ENCODE peak calls at places on chromosomes 7 and 10, in four cellular contexts. One of them, this sample, is unnamed.

GRCh38 chr7:83947260-83947659 is 247.3 kb downstream of the SEMA3A start:
- DNase-seq in MM.1S: no peak
- DNase-seq in GM12878: no peak
- DNase-seq in endothelial cell of umbilical vein: no peak
- DNase-seq in this sample: no peak

GRCh38 chr10:46033602-46034011 is 3.2 kb upstream of the NCOA4 start:
- DNase-seq in MM.1S: no peak
- DNase-seq in GM12878: no peak
- DNase-seq in endothelial cell of umbilical vein: peak; percentile 79
- DNase-seq in this sample: peak; percentile 95

GRCh38 chr10:33368086-33368485 is 33.6 kb upstream of the NRP1 start:
- DNase-seq in MM.1S: no peak
- DNase-seq in GM12878: no peak
- DNase-seq in endothelial cell of umbilical vein: no peak
- DNase-seq in this sample: no peak

GRCh38 chr10:113300628-113301027 is 252.2 kb upstream of the HABP2 start:
- DNase-seq in MM.1S: no peak
- DNase-seq in GM12878: peak; percentile 25
- DNase-seq in endothelial cell of umbilical vein: no peak
- DNase-seq in this sample: no peak

GRCh38 chr10:110637558-110638053 is 6.5 kb upstream of the RBM20 start:
- DNase-seq in MM.1S: no peak
- DNase-seq in GM12878: no peak
- DNase-seq in endothelial cell of umbilical vein: no peak
- DNase-seq in this sample: no peak

GRCh38 chr10:45001382-45002148 is 842 bp downstream of the ZNF22 start:
- DNase-seq in MM.1S: peak; percentile 75
- DNase-seq in GM12878: peak; percentile 44
- DNase-seq in endothelial cell of umbilical vein: peak; percentile 94
- DNase-seq in this sample: peak; percentile 94

GRCh38 chr7:92421676-92422435 is 25.4 kb upstream of the GATAD1 start:
- DNase-seq in MM.1S: peak; percentile 31
- DNase-seq in GM12878: no peak
- DNase-seq in endothelial cell of umbilical vein: no peak
- DNase-seq in this sample: no peak

GRCh38 chr7:100694196-100694745 is at the start of gene GIGYF1:
- DNase-seq in MM.1S: peak; percentile 57
- DNase-seq in GM12878: no peak
- DNase-seq in endothelial cell of umbilical vein: peak; percentile 35
- DNase-seq in this sample: peak; percentile 99

GRCh38 chr10:106535304-106535964 is 629.1 kb downstream of the SORCS1 start:
- DNase-seq in MM.1S: no peak
- DNase-seq in GM12878: no peak
- DNase-seq in endothelial cell of umbilical vein: no peak
- DNase-seq in this sample: no peak

GRCh38 chr10:76577455-76577854 is 1060.2 kb downstream of the KCNMA1 start:
- DNase-seq in MM.1S: no peak
- DNase-seq in GM12878: no peak
- DNase-seq in endothelial cell of umbilical vein: no peak
- DNase-seq in this sample: no peak

GRCh38 chr10:71921319-71922027 is 42.7 kb upstream of the CHST3 start:
- DNase-seq in MM.1S: no peak
- DNase-seq in GM12878: no peak
- DNase-seq in endothelial cell of umbilical vein: no peak
- DNase-seq in this sample: no peak

GRCh38 chr10:52883996-52884871 is 111.7 kb upstream of the MBL2 start:
- DNase-seq in MM.1S: peak; percentile 71
- DNase-seq in GM12878: peak; percentile 25
- DNase-seq in endothelial cell of umbilical vein: peak; percentile 67
- DNase-seq in this sample: peak; percentile 87

GRCh38 chr7:105897999-105898398 is 21.6 kb upstream of the ATXN7L1 start:
- DNase-seq in MM.1S: no peak
- DNase-seq in GM12878: no peak
- DNase-seq in endothelial cell of umbilical vein: no peak
- DNase-seq in this sample: no peak
- H3K79me2 ChIP-seq in MM.1S: no peaks in the 10 kb centered on the region
- H3K79me2 ChIP-seq in GM12878: no peaks in the 10 kb centered on the region
- H3K79me2 ChIP-seq in endothelial cell of umbilical vein: no peaks in the 10 kb centered on the region
- H3K79me2 ChIP-seq in this sample: no peaks in the 10 kb centered on the region

GRCh38 chr7:94059747-94060146 is 55.6 kb upstream of the BET1 start:
- DNase-seq in MM.1S: no peak
- DNase-seq in GM12878: peak; percentile 33
- DNase-seq in endothelial cell of umbilical vein: no peak
- DNase-seq in this sample: no peak
- H2AFZ ChIP-seq in MM.1S: no peak overlapping the region
- H2AFZ ChIP-seq in GM12878: no peak overlapping the region
- H2AFZ ChIP-seq in endothelial cell of umbilical vein: no peak overlapping the region
- H2AFZ ChIP-seq in this sample: peak overlapping the region; percentile 52

DNA sequence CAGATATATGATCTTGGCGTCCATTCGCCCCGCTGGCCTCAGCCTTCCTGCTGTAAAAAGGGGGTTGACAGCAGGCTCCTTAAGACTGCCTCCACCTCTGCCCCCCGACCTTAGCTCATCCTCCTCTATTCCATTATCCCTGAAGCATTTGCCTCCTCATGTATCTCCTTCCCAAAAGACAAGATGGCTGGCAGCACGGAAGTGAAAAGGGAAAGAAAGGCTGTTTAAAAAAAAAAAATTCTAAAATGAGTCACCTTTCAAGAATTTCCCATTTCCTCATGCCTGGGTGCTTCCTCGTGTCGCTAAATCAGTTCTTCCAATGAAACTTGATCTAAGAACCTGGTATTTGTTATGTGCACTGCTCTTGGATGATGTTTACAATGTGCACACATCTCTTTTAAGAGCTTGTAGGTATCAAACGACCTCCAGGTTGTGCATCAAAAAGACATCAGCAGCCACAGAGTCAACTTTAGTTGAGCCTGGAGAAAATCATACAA is 1.7 kb downstream of the SCRN1 start:
- DNase-seq in MM.1S: no peak
- DNase-seq in GM12878: no peak
- DNase-seq in endothelial cell of umbilical vein: peak; percentile 71
- DNase-seq in this sample: peak; percentile 94
- H3K4me3 ChIP-seq in MM.1S: no peak overlapping the region
- H3K4me3 ChIP-seq in GM12878: peak overlapping the region; percentile 85
- H3K4me3 ChIP-seq in endothelial cell of umbilical vein: peak overlapping the region; percentile 65
- H3K4me3 ChIP-seq in this sample: peak overlapping the region; percentile 90

GRCh38 chr10:69337312-69338132 is 59.2 kb downstream of the HK1 start:
- DNase-seq in MM.1S: no peak
- DNase-seq in GM12878: no peak
- DNase-seq in endothelial cell of umbilical vein: peak; percentile 34
- DNase-seq in this sample: peak; percentile 73
- H3K79me2 ChIP-seq in MM.1S: no peaks in the 10 kb centered on the region
- H3K79me2 ChIP-seq in GM12878: peaks cover 59% of the 10 kb centered on the region
- H3K79me2 ChIP-seq in endothelial cell of umbilical vein: peaks cover 84% of the 10 kb centered on the region
- H3K79me2 ChIP-seq in this sample: peaks cover 99% of the 10 kb centered on the region

GRCh38 chr7:94366163-94366562 is 28.5 kb upstream of the COL1A2 start:
- DNase-seq in MM.1S: no peak
- DNase-seq in GM12878: no peak
- DNase-seq in endothelial cell of umbilical vein: no peak
- DNase-seq in this sample: no peak
- H2AFZ ChIP-seq in MM.1S: no peak overlapping the region
- H2AFZ ChIP-seq in GM12878: no peak overlapping the region
- H2AFZ ChIP-seq in endothelial cell of umbilical vein: no peak overlapping the region
- H2AFZ ChIP-seq in this sample: no peak overlapping the region

GRCh38 chr10:50538473-50539398 is 85.0 kb downstream of the SGMS1 start:
- DNase-seq in MM.1S: no peak
- DNase-seq in GM12878: no peak
- DNase-seq in endothelial cell of umbilical vein: peak; percentile 19
- DNase-seq in this sample: no peak

GRCh38 chr10:50541921-50542320 is 81.8 kb downstream of the SGMS1 start:
- DNase-seq in MM.1S: no peak
- DNase-seq in GM12878: no peak
- DNase-seq in endothelial cell of umbilical vein: no peak
- DNase-seq in this sample: no peak

GRCh38 chr10:50540826-50541122 is 83.0 kb downstream of the SGMS1 start:
- DNase-seq in MM.1S: no peak
- DNase-seq in GM12878: no peak
- DNase-seq in endothelial cell of umbilical vein: no peak
- DNase-seq in this sample: no peak

GRCh38 chr10:50541317-50541716 is 82.4 kb downstream of the SGMS1 start:
- DNase-seq in MM.1S: no peak
- DNase-seq in GM12878: no peak
- DNase-seq in endothelial cell of umbilical vein: no peak
- DNase-seq in this sample: no peak

DNA sequence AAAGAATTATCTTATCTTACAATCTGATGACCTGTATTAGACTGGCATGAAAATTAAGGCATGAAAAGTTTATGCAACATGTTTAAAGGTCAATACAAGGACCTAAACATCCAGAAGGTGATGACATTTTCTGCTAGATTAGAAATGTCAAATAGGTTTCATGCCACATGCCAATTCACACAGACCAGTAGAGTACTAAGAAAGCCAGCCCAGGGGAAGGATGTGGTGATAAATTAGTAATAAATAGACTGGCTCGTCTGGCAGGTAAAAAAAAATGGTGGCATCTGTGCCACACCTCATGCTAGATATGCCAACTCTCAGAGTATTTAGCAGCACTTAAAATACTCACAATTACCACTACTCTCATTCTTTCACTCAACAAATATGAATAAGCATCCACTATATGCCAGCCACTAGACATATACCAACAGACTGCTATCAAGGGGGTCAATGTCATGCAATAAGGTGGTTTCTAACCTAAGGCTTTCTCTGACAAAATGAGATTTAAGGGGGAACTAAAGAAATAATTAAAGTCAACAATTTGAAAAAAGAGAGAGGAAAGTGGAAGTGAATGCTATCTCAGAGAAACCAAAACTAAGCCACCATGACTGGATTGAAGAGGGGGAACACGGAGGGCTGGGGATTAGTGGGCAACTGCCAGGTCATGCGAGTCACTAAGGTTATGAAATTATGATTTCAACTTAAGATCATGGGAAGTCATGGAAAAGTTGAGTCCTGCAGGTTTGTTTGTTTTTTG is 83.5 kb downstream of the SGMS1 start:
- DNase-seq in MM.1S: no peak
- DNase-seq in GM12878: no peak
- DNase-seq in endothelial cell of umbilical vein: no peak
- DNase-seq in this sample: no peak
- H3K4me3 ChIP-seq in MM.1S: no peak overlapping the region
- H3K4me3 ChIP-seq in GM12878: peak overlapping the region; percentile 42
- H3K4me3 ChIP-seq in endothelial cell of umbilical vein: no peak overlapping the region
- H3K4me3 ChIP-seq in this sample: no peak overlapping the region

GRCh38 chr7:8133188-8133848 is 128.6 kb downstream of the ICA1 start:
- DNase-seq in MM.1S: no peak
- DNase-seq in GM12878: no peak
- DNase-seq in endothelial cell of umbilical vein: no peak
- DNase-seq in this sample: no peak

GRCh38 chr7:8133955-8134733 is 127.8 kb downstream of the ICA1 start:
- DNase-seq in MM.1S: peak; percentile 63
- DNase-seq in GM12878: peak; percentile 99
- DNase-seq in endothelial cell of umbilical vein: no peak
- DNase-seq in this sample: no peak

GRCh38 chr7:8130663-8131062 is 131.3 kb downstream of the ICA1 start:
- DNase-seq in MM.1S: no peak
- DNase-seq in GM12878: no peak
- DNase-seq in endothelial cell of umbilical vein: no peak
- DNase-seq in this sample: no peak

GRCh38 chr7:8129323-8129659 is 132.7 kb downstream of the ICA1 start:
- DNase-seq in MM.1S: peak; percentile 34
- DNase-seq in GM12878: no peak
- DNase-seq in endothelial cell of umbilical vein: no peak
- DNase-seq in this sample: no peak

DNA sequence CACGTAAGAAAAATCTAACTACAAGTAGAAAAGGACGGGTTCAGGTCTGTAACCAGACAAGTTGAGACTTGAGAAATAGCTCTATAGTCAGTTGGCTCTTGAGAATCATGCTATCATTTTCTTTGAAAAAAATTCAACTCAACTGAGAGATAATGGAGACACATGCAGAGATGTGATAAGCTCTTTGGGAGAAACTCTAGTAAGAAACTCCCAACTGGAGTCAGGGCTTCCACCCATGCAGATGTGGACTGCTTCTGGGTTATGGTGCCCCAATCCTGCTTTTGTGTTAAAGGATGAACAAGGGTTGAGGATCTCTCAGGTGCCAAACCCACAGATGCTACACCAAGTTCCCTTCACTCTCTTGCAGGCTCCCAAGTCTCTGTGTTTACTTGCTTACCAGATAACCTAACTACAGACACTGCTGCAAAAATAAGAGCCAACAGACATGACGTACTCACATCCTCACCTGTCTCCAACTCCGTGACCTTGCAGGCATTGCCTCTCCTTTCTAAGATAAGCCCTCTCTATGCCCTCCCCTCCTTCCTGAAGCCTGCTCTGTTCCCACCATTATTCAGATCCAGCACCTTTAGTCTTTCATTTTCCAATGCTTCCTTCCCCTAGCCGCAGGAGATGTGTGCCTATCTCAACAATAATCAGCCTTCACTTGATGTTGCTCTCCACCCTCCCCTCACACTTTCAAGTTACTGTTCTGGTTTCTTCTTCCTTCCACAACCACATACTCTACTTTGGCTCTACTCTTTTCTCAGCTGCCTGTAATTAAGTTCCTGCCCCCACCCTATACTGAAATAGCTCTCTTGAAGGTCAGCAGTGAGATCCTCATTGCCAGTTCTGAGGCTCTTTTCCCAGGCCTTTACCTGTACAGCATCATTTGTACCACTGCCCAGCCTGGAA is 130.0 kb downstream of the ICA1 start:
- DNase-seq in MM.1S: peak; percentile 55
- DNase-seq in GM12878: peak; percentile 94
- DNase-seq in endothelial cell of umbilical vein: no peak
- DNase-seq in this sample: no peak
- H3K79me2 ChIP-seq in MM.1S: no peaks in the 10 kb centered on the region
- H3K79me2 ChIP-seq in GM12878: peaks cover 3% of the 10 kb centered on the region
- H3K79me2 ChIP-seq in endothelial cell of umbilical vein: no peaks in the 10 kb centered on the region
- H3K79me2 ChIP-seq in this sample: no peaks in the 10 kb centered on the region

DNA sequence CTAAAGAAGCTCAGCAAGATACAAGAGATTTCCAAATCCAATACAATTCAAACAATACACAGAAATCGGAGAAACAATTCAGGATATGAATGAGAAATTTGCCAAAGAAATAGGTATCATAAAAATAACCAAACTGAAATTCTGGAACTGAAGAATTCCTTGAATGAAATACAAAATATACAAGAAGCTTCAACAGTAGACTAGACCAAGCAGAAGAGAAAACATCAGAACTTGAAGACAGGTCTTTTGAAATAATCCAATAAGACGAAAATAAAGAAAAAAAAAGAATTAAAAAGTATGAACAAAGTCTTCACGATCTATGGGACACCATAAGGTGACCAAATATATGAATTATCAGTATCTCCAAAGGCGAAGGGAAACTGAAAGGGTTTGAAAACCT is 2.8 kb upstream of the IFIT2 start:
- DNase-seq in MM.1S: no peak
- DNase-seq in GM12878: no peak
- DNase-seq in endothelial cell of umbilical vein: no peak
- DNase-seq in this sample: no peak
- H2AFZ ChIP-seq in MM.1S: no peak overlapping the region
- H2AFZ ChIP-seq in GM12878: no peak overlapping the region
- H2AFZ ChIP-seq in endothelial cell of umbilical vein: no peak overlapping the region
- H2AFZ ChIP-seq in this sample: no peak overlapping the region